ENCODE peak calls at places on chromosome 17, in five cellular contexts. One of them, this sample, is unnamed.

GRCh38 chr17:62750502-62751349 is 57.4 kb downstream of the MARCHF10 start:
- DNase-seq in thyroid gland: no peak
- DNase-seq in lower lobe of right lung: no peak
- DNase-seq in brain microvascular endothelial cell: no peak
- DNase-seq in mesendoderm: peak; percentile 36
- DNase-seq in this sample: no peak

GRCh38 chr17:74452841-74453661 is 13.4 kb upstream of the CD300A start:
- DNase-seq in thyroid gland: peak; percentile 56
- DNase-seq in lower lobe of right lung: no peak
- DNase-seq in brain microvascular endothelial cell: no peak
- DNase-seq in mesendoderm: no peak
- DNase-seq in this sample: no peak

GRCh38 chr17:43211123-43211479 is 574 bp upstream of the TMEM106A start:
- DNase-seq in thyroid gland: no peak
- DNase-seq in lower lobe of right lung: no peak
- DNase-seq in brain microvascular endothelial cell: no peak
- DNase-seq in mesendoderm: no peak
- DNase-seq in this sample: no peak

GRCh38 chr17:45753645-45754225 is 30.4 kb upstream of the CRHR1 start:
- DNase-seq in thyroid gland: no peak
- DNase-seq in lower lobe of right lung: no peak
- DNase-seq in brain microvascular endothelial cell: no peak
- DNase-seq in mesendoderm: no peak
- DNase-seq in this sample: no peak

GRCh38 chr17:74604748-74605147 is 12.7 kb upstream of the CD300LD start:
- DNase-seq in thyroid gland: no peak
- DNase-seq in lower lobe of right lung: no peak
- DNase-seq in brain microvascular endothelial cell: no peak
- DNase-seq in mesendoderm: no peak
- DNase-seq in this sample: no peak

GRCh38 chr17:34389343-34389742 is 26.3 kb upstream of the CCL1 start:
- DNase-seq in thyroid gland: no peak
- DNase-seq in lower lobe of right lung: no peak
- DNase-seq in brain microvascular endothelial cell: no peak
- DNase-seq in mesendoderm: no peak
- DNase-seq in this sample: no peak

GRCh38 chr17:56835259-56835575 is 1.3 kb downstream of the DGKE start:
- DNase-seq in thyroid gland: no peak
- DNase-seq in lower lobe of right lung: no peak
- DNase-seq in brain microvascular endothelial cell: no peak
- DNase-seq in mesendoderm: no peak
- DNase-seq in this sample: no peak

GRCh38 chr17:59381716-59382570 is 50.5 kb downstream of the YPEL2 start:
- DNase-seq in thyroid gland: no peak
- DNase-seq in lower lobe of right lung: no peak
- DNase-seq in brain microvascular endothelial cell: no peak
- DNase-seq in mesendoderm: no peak
- DNase-seq in this sample: peak; percentile 76

GRCh38 chr17:330993-331701 is 21.5 kb downstream of the RPH3AL start:
- DNase-seq in thyroid gland: no peak
- DNase-seq in lower lobe of right lung: no peak
- DNase-seq in brain microvascular endothelial cell: no peak
- DNase-seq in mesendoderm: peak; percentile 31
- DNase-seq in this sample: peak; percentile 73

GRCh38 chr17:71110326-71110725 is 941.0 kb downstream of the KCNJ2 start:
- DNase-seq in thyroid gland: no peak
- DNase-seq in lower lobe of right lung: no peak
- DNase-seq in brain microvascular endothelial cell: no peak
- DNase-seq in mesendoderm: no peak
- DNase-seq in this sample: no peak

GRCh38 chr17:58789831-58790230 is 34.2 kb downstream of the PPM1E start:
- DNase-seq in thyroid gland: no peak
- DNase-seq in lower lobe of right lung: no peak
- DNase-seq in brain microvascular endothelial cell: no peak
- DNase-seq in mesendoderm: no peak
- DNase-seq in this sample: no peak

GRCh38 chr17:67628580-67629013 is 89.1 kb upstream of the NOL11 start:
- DNase-seq in thyroid gland: peak; percentile 91
- DNase-seq in lower lobe of right lung: peak; percentile 61
- DNase-seq in brain microvascular endothelial cell: no peak
- DNase-seq in mesendoderm: peak; percentile 51
- DNase-seq in this sample: no peak

GRCh38 chr17:64216385-64217248 is 46.4 kb downstream of the TEX2 start:
- DNase-seq in thyroid gland: peak; percentile 80
- DNase-seq in lower lobe of right lung: no peak
- DNase-seq in brain microvascular endothelial cell: peak; percentile 44
- DNase-seq in mesendoderm: peak; percentile 41
- DNase-seq in this sample: peak; percentile 56

GRCh38 chr17:75832164-75832651 is 12.0 kb downstream of the UNC13D start:
- DNase-seq in thyroid gland: no peak
- DNase-seq in lower lobe of right lung: peak; percentile 69
- DNase-seq in brain microvascular endothelial cell: peak; percentile 77
- DNase-seq in mesendoderm: peak; percentile 20
- DNase-seq in this sample: no peak

GRCh38 chr17:41614098-41614497 is 1.5 kb upstream of the KRT16 start:
- DNase-seq in thyroid gland: no peak
- DNase-seq in lower lobe of right lung: no peak
- DNase-seq in brain microvascular endothelial cell: no peak
- DNase-seq in mesendoderm: no peak
- DNase-seq in this sample: no peak

GRCh38 chr17:51668963-51669246 is 408.6 kb downstream of the UTP18 start:
- DNase-seq in thyroid gland: no peak
- DNase-seq in lower lobe of right lung: no peak
- DNase-seq in brain microvascular endothelial cell: no peak
- DNase-seq in mesendoderm: no peak
- DNase-seq in this sample: no peak

GRCh38 chr17:44970136-44970737 is 2.1 kb upstream of the C1QL1 start:
- DNase-seq in thyroid gland: peak; percentile 84
- DNase-seq in lower lobe of right lung: no peak
- DNase-seq in brain microvascular endothelial cell: no peak
- DNase-seq in mesendoderm: peak; percentile 49
- DNase-seq in this sample: peak; percentile 85

GRCh38 chr17:49298371-49298976 is 63.6 kb downstream of the ZNF652 start:
- DNase-seq in thyroid gland: no peak
- DNase-seq in lower lobe of right lung: no peak
- DNase-seq in brain microvascular endothelial cell: no peak
- DNase-seq in mesendoderm: no peak
- DNase-seq in this sample: no peak

GRCh38 chr17:32503251-32504165 is 16.7 kb downstream of the CDK5R1 start:
- DNase-seq in thyroid gland: no peak
- DNase-seq in lower lobe of right lung: no peak
- DNase-seq in brain microvascular endothelial cell: no peak
- DNase-seq in mesendoderm: no peak
- DNase-seq in this sample: no peak

GRCh38 chr17:28572294-28573099 is 1.2 kb upstream of the PIGS start:
- DNase-seq in thyroid gland: no peak
- DNase-seq in lower lobe of right lung: no peak
- DNase-seq in brain microvascular endothelial cell: no peak
- DNase-seq in mesendoderm: no peak
- DNase-seq in this sample: peak; percentile 61

GRCh38 chr17:65730711-65731169 is 169.3 kb upstream of the AXIN2 start:
- DNase-seq in thyroid gland: no peak
- DNase-seq in lower lobe of right lung: no peak
- DNase-seq in brain microvascular endothelial cell: no peak
- DNase-seq in mesendoderm: no peak
- DNase-seq in this sample: no peak

GRCh38 chr17:63546308-63547082 is 3.8 kb upstream of the DCAF7 start:
- DNase-seq in thyroid gland: no peak
- DNase-seq in lower lobe of right lung: no peak
- DNase-seq in brain microvascular endothelial cell: no peak
- DNase-seq in mesendoderm: no peak
- DNase-seq in this sample: peak; percentile 64

GRCh38 chr17:75308732-75309629 is 19.7 kb upstream of the SLC25A19 start:
- DNase-seq in thyroid gland: no peak
- DNase-seq in lower lobe of right lung: peak; percentile 74
- DNase-seq in brain microvascular endothelial cell: no peak
- DNase-seq in mesendoderm: no peak
- DNase-seq in this sample: no peak

GRCh38 chr17:29078183-29079045 is 35.5 kb downstream of the PIPOX start:
- DNase-seq in thyroid gland: no peak
- DNase-seq in lower lobe of right lung: no peak
- DNase-seq in brain microvascular endothelial cell: no peak
- DNase-seq in mesendoderm: no peak
- DNase-seq in this sample: no peak

GRCh38 chr17:48994548-48995331 is 2.4 kb upstream of the IGF2BP1 start:
- DNase-seq in thyroid gland: no peak
- DNase-seq in lower lobe of right lung: no peak
- DNase-seq in brain microvascular endothelial cell: no peak
- DNase-seq in mesendoderm: no peak
- DNase-seq in this sample: no peak

GRCh38 chr17:42289863-42290165 is 1.5 kb downstream of the STAT5A start:
- DNase-seq in thyroid gland: no peak
- DNase-seq in lower lobe of right lung: no peak
- DNase-seq in brain microvascular endothelial cell: no peak
- DNase-seq in mesendoderm: no peak
- DNase-seq in this sample: peak; percentile 44

GRCh38 chr17:30290696-30291570 is 811 bp downstream of the BLMH start:
- DNase-seq in thyroid gland: peak; percentile 43
- DNase-seq in lower lobe of right lung: peak; percentile 62
- DNase-seq in brain microvascular endothelial cell: peak; percentile 20
- DNase-seq in mesendoderm: peak; percentile 50
- DNase-seq in this sample: peak; percentile 81

GRCh38 chr17:2412561-2413021 is 11.7 kb upstream of the MNT start:
- DNase-seq in thyroid gland: no peak
- DNase-seq in lower lobe of right lung: no peak
- DNase-seq in brain microvascular endothelial cell: no peak
- DNase-seq in mesendoderm: peak; percentile 86
- DNase-seq in this sample: no peak

GRCh38 chr17:81841866-81842265 is 7.0 kb upstream of the PPP1R27 start:
- DNase-seq in thyroid gland: no peak
- DNase-seq in lower lobe of right lung: no peak
- DNase-seq in brain microvascular endothelial cell: no peak
- DNase-seq in mesendoderm: no peak
- DNase-seq in this sample: no peak
- H3K27ac ChIP-seq in thyroid gland: no peak overlapping the region
- H3K27ac ChIP-seq in lower lobe of right lung: no peak overlapping the region
- H3K27ac ChIP-seq in brain microvascular endothelial cell: no peak overlapping the region
- H3K27ac ChIP-seq in mesendoderm: no peak overlapping the region
- H3K27ac ChIP-seq in this sample: no peak overlapping the region

DNA sequence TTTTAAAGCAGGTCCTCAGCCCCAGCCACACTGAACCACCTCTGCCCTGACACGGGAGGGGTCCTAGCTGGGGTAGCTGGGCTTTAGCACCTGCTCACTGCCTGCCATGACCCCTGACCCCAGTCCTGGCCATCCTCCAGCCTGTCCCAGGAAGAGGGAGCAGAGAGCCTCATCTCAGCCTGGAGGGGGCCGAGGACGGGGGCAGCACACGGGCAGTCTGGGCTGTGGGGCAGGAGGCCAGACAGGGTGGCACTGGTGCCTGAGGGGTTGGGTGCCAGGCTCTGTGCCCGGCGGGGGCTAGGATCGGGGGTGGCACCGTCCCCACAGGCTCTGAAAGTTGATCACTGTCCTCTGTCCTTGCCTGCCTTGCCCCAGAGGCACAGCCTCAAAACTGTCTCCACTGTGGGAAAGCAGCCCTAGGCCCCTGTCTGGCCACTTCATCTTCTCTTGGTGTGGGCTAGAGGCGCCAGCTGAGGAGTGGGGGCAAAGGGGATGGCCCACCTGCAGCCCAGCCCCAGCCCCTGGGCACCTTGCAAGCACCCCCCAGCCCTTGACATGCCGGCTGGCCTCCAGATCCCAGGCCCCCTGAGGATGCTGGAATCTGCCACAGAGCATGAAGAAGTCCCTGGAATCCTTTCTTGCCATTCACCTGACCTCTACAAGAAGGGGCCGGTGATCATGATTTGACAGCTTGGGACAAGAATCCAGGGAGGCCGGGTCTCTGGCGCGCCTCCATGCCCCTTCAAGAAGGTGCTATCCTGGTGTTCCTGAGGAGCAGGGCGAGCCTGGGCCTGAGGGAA is 15.7 kb downstream of the ENDOV start:
- DNase-seq in thyroid gland: no peak
- DNase-seq in lower lobe of right lung: peak; percentile 42
- DNase-seq in brain microvascular endothelial cell: no peak
- DNase-seq in mesendoderm: no peak
- DNase-seq in this sample: peak; percentile 62
- H3K4me3 ChIP-seq in thyroid gland: no peak overlapping the region
- H3K4me3 ChIP-seq in lower lobe of right lung: no peak overlapping the region
- H3K4me3 ChIP-seq in brain microvascular endothelial cell: no peak overlapping the region
- H3K4me3 ChIP-seq in mesendoderm: no peak overlapping the region
- H3K4me3 ChIP-seq in this sample: no peak overlapping the region

DNA sequence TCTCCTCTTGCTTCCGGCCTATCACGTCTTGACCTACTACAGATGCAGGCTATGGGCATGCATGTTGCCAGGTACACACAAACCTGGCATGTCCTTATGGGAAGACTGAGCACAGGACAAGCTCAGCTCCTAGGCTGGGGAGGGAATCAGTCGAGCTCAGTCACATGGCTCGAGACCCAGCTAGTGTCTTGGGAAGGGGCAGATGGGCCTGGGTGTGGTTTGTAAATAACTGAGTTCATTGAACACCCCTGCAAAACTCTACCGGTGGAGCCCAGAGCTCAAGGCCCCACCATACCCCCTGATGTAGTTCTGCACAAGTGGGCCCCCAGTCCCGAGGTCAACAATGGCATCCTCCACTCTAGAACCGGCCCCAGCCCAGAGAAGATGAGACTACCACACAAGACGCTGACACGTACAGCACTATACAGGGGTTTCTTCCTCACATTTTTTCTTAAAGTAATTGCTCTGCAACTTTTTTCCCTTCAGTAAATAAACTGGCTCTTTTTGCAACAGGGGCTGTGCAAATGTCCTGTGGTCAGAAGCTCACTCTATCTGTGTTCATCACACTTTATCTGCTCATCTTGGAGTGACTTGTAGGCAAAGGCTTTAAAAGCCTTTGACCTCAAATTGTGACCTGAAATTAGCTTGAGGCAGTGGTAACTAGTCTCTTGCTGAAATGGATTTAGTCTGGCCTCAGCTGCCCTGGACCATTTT is 22.9 kb downstream of the ZNHIT3 start:
- DNase-seq in thyroid gland: no peak
- DNase-seq in lower lobe of right lung: no peak
- DNase-seq in brain microvascular endothelial cell: no peak
- DNase-seq in mesendoderm: no peak
- DNase-seq in this sample: no peak
- H3K36me3 ChIP-seq in thyroid gland: peaks cover 8% of the 10 kb centered on the region
- H3K36me3 ChIP-seq in lower lobe of right lung: peaks cover 60% of the 10 kb centered on the region
- H3K36me3 ChIP-seq in brain microvascular endothelial cell: peaks cover 18% of the 10 kb centered on the region
- H3K36me3 ChIP-seq in mesendoderm: peaks cover 27% of the 10 kb centered on the region
- H3K36me3 ChIP-seq in this sample: peaks cover 1% of the 10 kb centered on the region

GRCh38 chr17:76903631-76904030 is 35.4 kb downstream of the MGAT5B start:
- DNase-seq in thyroid gland: no peak
- DNase-seq in lower lobe of right lung: no peak
- DNase-seq in brain microvascular endothelial cell: no peak
- DNase-seq in mesendoderm: no peak
- DNase-seq in this sample: no peak

GRCh38 chr17:76905036-76905435 is 36.8 kb downstream of the MGAT5B start:
- DNase-seq in thyroid gland: no peak
- DNase-seq in lower lobe of right lung: no peak
- DNase-seq in brain microvascular endothelial cell: no peak
- DNase-seq in mesendoderm: no peak
- DNase-seq in this sample: no peak

GRCh38 chr17:76902476-76902875 is 34.3 kb downstream of the MGAT5B start:
- DNase-seq in thyroid gland: no peak
- DNase-seq in lower lobe of right lung: no peak
- DNase-seq in brain microvascular endothelial cell: no peak
- DNase-seq in mesendoderm: no peak
- DNase-seq in this sample: no peak

GRCh38 chr17:76905836-76906235 is 37.6 kb downstream of the MGAT5B start:
- DNase-seq in thyroid gland: no peak
- DNase-seq in lower lobe of right lung: no peak
- DNase-seq in brain microvascular endothelial cell: no peak
- DNase-seq in mesendoderm: no peak
- DNase-seq in this sample: no peak

GRCh38 chr17:76904116-76904515 is 35.9 kb downstream of the MGAT5B start:
- DNase-seq in thyroid gland: no peak
- DNase-seq in lower lobe of right lung: no peak
- DNase-seq in brain microvascular endothelial cell: no peak
- DNase-seq in mesendoderm: no peak
- DNase-seq in this sample: no peak
- H3K27ac ChIP-seq in thyroid gland: no peak overlapping the region
- H3K27ac ChIP-seq in lower lobe of right lung: no peak overlapping the region
- H3K27ac ChIP-seq in brain microvascular endothelial cell: no peak overlapping the region
- H3K27ac ChIP-seq in mesendoderm: no peak overlapping the region
- H3K27ac ChIP-seq in this sample: no peak overlapping the region